ENCODE peak calls at places on chromosomes 7 and 10, in seven cellular contexts. E, G, J, M, K, X and A are unnamed samples.
A peak's percentile ranks its signal among the peaks of the same experiment; 100 is the strongest.

GRCh38 chr7:14835399-14835798 is 67.2 kb downstream of the DGKB start:
- DNase-seq in E (no peak), G (no peak), J (no peak), M (no peak), K (no peak), X (no peak), A (no peak)

GRCh38 chr10:126839094-126839761 is 66.0 kb upstream of the DOCK1 start:
- DNase-seq in E (no peak), G (no peak), J (no peak), M (no peak), K (peak; percentile 75), X (no peak), A (no peak)

GRCh38 chr10:120599202-120599724 is 142.2 kb downstream of the PLPP4 start:
- DNase-seq in E (no peak), G (no peak), J (no peak), M (no peak), K (no peak), X (no peak), A (no peak)

GRCh38 chr7:50022451-50022850 is 70.6 kb downstream of the ZPBP start:
- DNase-seq in E (no peak), G (no peak), J (no peak), M (no peak), K (no peak), X (no peak), A (no peak)

GRCh38 chr7:40356871-40357676 is 222.3 kb downstream of the SUGCT start:
- DNase-seq in E (peak; percentile 53), G (peak; percentile 44), J (no peak), M (no peak), K (no peak), X (no peak), A (peak; percentile 54)

GRCh38 chr10:48567346-48567745 is 37.5 kb downstream of the ARHGAP22 start:
- DNase-seq in E (no peak), G (no peak), J (no peak), M (no peak), K (peak; percentile 8), X (no peak), A (no peak)

GRCh38 chr10:93436577-93436976 is 45.6 kb downstream of the MYOF start:
- DNase-seq in E (peak; percentile 99), G (peak; percentile 98), J (no peak), M (peak; percentile 76), K (no peak), X (no peak), A (peak; percentile 99)

GRCh38 chr10:13001041-13001886 is at the start of gene CCDC3:
- DNase-seq in E (peak; percentile 24), G (no peak), J (peak; percentile 58), M (no peak), K (no peak), X (no peak), A (no peak)

GRCh38 chr10:23096814-23097549 is 1.6 kb downstream of the MSRB2 start:
- DNase-seq in E (peak; percentile 94), G (peak; percentile 95), J (no peak), M (peak; percentile 17), K (no peak), X (no peak), A (peak; percentile 98)

GRCh38 chr10:44806895-44807294 is 104.2 kb upstream of the TMEM72 start:
- DNase-seq in E (no peak), G (no peak), J (no peak), M (no peak), K (no peak), X (no peak), A (no peak)

GRCh38 chr10:44813201-44813600 is 97.9 kb upstream of the TMEM72 start:
- DNase-seq in E (no peak), G (no peak), J (no peak), M (no peak), K (no peak), X (no peak), A (no peak)

GRCh38 chr10:44807451-44807850 is 103.7 kb upstream of the TMEM72 start:
- DNase-seq in E (no peak), G (peak; percentile 29), J (no peak), M (no peak), K (no peak), X (no peak), A (peak; percentile 55)

GRCh38 chr10:44811072-44811471 is 100.1 kb upstream of the TMEM72 start:
- DNase-seq in E (peak; percentile 46), G (no peak), J (no peak), M (no peak), K (no peak), X (no peak), A (peak; percentile 34)

DNA sequence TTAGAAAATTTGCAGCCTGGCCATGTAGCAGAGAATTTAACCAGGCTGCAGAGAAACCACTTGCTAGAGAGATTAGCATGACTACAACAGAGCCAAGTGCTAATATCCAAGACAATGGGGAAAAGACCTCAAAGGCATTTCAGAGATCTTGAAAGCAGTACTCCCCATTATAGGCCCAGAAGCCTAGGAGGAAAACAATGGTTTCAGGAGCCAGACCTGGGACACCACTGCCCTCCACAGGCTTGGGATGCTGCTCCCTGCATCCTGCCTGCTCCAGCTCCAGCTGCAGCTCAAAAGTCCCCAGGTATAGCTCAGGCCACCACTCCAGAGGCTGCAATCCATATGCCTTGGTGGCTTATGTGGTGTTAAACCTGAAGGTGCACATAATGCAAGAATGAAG is 101.5 kb upstream of the TMEM72 start:
- DNase-seq in E (no peak), G (peak; percentile 43), J (no peak), M (peak; percentile 48), K (no peak), X (no peak), A (peak; percentile 93)
- TF ChIP-seq CTCF in E (peak; percentile 16), G (peak; percentile 47), J (peak; percentile 10), M (peak; percentile 43), K (peak; percentile 12), X (no peak), A (peak; percentile 73)

GRCh38 chr7:1076184-1077072 is 11.5 kb upstream of the GPER1 start:
- DNase-seq in E (no peak), G (peak; percentile 26), J (no peak), M (no peak), K (no peak), X (no peak), A (peak; percentile 31)
- TF ChIP-seq CTCF in E (no peak), G (no peak), J (no peak), M (no peak), K (no peak), X (no peak), A (peak; percentile 5)

GRCh38 chr7:158317238-158318205 is 270.1 kb downstream of the PTPRN2 start:
- DNase-seq in E (peak; percentile 28), G (no peak), J (no peak), M (no peak), K (peak; percentile 84), X (no peak), A (no peak)
- TF ChIP-seq CTCF in E (no peak), G (no peak), J (no peak), M (no peak), K (no peak), X (no peak), A (no peak)

DNA sequence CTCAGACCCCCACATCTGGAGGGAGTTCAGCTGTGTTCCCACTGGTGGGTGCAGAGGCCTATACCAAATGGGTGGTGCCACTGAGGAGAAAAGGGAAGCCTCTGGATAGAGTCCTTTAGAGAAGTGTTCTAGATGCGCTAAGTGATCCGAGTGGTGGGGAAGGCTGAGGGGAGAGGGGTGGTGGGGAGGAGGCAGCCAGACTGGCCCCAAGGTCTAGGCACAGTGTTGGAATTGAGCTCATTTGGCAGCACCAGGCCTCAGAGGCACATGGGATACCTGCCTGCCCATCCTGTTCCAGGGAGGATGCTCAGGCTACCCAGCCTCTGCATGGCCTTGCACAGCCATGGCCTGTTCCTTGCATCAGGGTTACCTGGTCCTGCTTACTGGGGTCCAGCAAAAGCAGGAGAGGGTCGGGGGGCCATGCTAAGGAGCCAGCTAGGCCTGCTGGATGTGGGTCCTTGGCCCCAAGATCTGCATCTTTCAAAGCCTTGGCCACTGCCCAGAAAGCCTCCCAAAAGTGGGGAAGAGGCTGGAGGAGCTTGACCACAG is 99.6 kb downstream of the NEURL1 start:
- DNase-seq in E (no peak), G (no peak), J (no peak), M (no peak), K (no peak), X (no peak), A (no peak)
- TF ChIP-seq CTCF in E (no peak), G (no peak), J (no peak), M (no peak), K (no peak), X (no peak), A (no peak)

GRCh38 chr7:129144834-129145668 is 544 bp downstream of the TSPAN33 start:
- DNase-seq in E (no peak), G (no peak), J (peak; percentile 64), M (no peak), K (no peak), X (peak; percentile 15), A (no peak)
- TF ChIP-seq CTCF in E (peak; percentile 13), G (no peak), J (peak; percentile 8), M (peak; percentile 54), K (peak; percentile 30), X (peak; percentile 57), A (no peak)

GRCh38 chr10:107139237-107139636 is 25.3 kb downstream of the SORCS1 start:
- DNase-seq in E (no peak), G (no peak), J (no peak), M (no peak), K (no peak), X (no peak), A (no peak)
- TF ChIP-seq CTCF in E (no peak), G (no peak), J (no peak), M (no peak), K (no peak), X (no peak), A (no peak)